ENCODE peak calls at places on chromosomes 13 and 19, in eight cellular contexts. K is lower lobe of right lung; I is fibroblast of lung; A is mammary epithelial cell; V is tibial nerve; B is psoas muscle; X is effector memory CD4-positive, alpha-beta T cell; W is neural progenitor cell. F is an unnamed sample.

GRCh38 chr13:102132896-102133295 is 269.0 kb downstream of the FGF14 start:
- DNase-seq in K (no peak), A (no peak), B (no peak), W (no peak), X (no peak), V (no peak), I (no peak), F (no peak)

GRCh38 chr19:30522359-30522758 is 150.2 kb downstream of the ZNF536 start:
- DNase-seq in K (no peak), B (no peak), V (no peak), W (no peak), X (no peak), I (no peak), A (no peak), F (no peak)

GRCh38 chr19:3760871-3761361 is 576 bp downstream of the APBA3 start:
- DNase-seq in W (no peak), A (no peak), B (no peak), K (no peak), X (peak; percentile 7), V (no peak), I (peak; percentile 6), F (peak; percentile 52)

GRCh38 chr19:18000480-18000980 is 7.4 kb upstream of the ARRDC2 start:
- DNase-seq in W (peak; percentile 29), X (no peak), B (no peak), A (no peak), I (no peak), K (no peak), V (no peak), F (no peak)

GRCh38 chr19:2811735-2812413 is 7.8 kb upstream of the ZNF554 start:
- DNase-seq in X (no peak), K (no peak), B (no peak), V (no peak), A (no peak), I (no peak), W (no peak), F (no peak)

GRCh38 chr13:35594096-35594495 is 117.6 kb upstream of the MAB21L1 start:
- DNase-seq in A (no peak), W (no peak), K (no peak), B (no peak), X (no peak), V (no peak), I (no peak), F (no peak)

GRCh38 chr19:18340990-18341868 is 831 bp downstream of the PGPEP1 start:
- DNase-seq in A (no peak), B (peak; percentile 69), V (peak; percentile 21), K (peak; percentile 73), X (peak; percentile 40), I (peak; percentile 48), W (peak; percentile 39), F (peak; percentile 43)

GRCh38 chr13:78650725-78651083 is 8.3 kb downstream of the OBI1 start:
- DNase-seq in I (no peak), A (no peak), B (no peak), V (no peak), K (no peak), X (no peak), W (no peak), F (no peak)

GRCh38 chr19:1501200-1501595 is 10.2 kb downstream of the REEP6 start:
- DNase-seq in K (no peak), A (no peak), I (no peak), B (no peak), X (no peak), V (no peak), W (no peak), F (no peak)

GRCh38 chr19:37362733-37363132 is 8.2 kb upstream of the ZNF527 start:
- DNase-seq in V (no peak), A (no peak), B (no peak), W (peak; percentile 48), K (no peak), X (no peak), I (no peak), F (no peak)

GRCh38 chr19:46732966-46733692 is 12.7 kb upstream of the FKRP start:
- DNase-seq in I (peak; percentile 78), K (peak; percentile 79), X (no peak), W (no peak), V (no peak), A (no peak), B (no peak), F (no peak)

GRCh38 chr13:65540064-65540635 is 1690.0 kb downstream of the PCDH9 start:
- DNase-seq in K (no peak), I (peak; percentile 23), W (no peak), V (no peak), B (no peak), X (no peak), A (no peak), F (no peak)

GRCh38 chr19:9667898-9668297 is 7.0 kb downstream of the ZNF562 start:
- DNase-seq in X (no peak), I (no peak), K (no peak), B (no peak), V (no peak), W (no peak), A (no peak), F (no peak)

GRCh38 chr19:34428549-34429285 is 536 bp downstream of the UBA2 start:
- DNase-seq in X (no peak), K (peak; percentile 59), W (peak; percentile 61), V (no peak), B (peak; percentile 52), A (peak; percentile 57), I (peak; percentile 40), F (peak; percentile 65)

GRCh38 chr19:3665681-3666544 is 34.4 kb downstream of the PIP5K1C start:
- DNase-seq in X (peak; percentile 67), A (peak; percentile 14), I (no peak), W (peak; percentile 66), V (peak; percentile 42), B (peak; percentile 71), K (peak; percentile 76), F (peak; percentile 64)

GRCh38 chr19:44740351-44740824 is 8.1 kb upstream of the BCL3 start:
- DNase-seq in A (no peak), B (no peak), K (no peak), X (no peak), I (no peak), W (no peak), V (no peak), F (no peak)

GRCh38 chr13:26022538-26023292 is 29.1 kb downstream of the SHISA2 start:
- DNase-seq in B (peak; percentile 86), K (peak; percentile 81), X (no peak), W (no peak), I (peak; percentile 73), A (peak; percentile 74), V (no peak), F (no peak)

GRCh38 chr19:16180611-16181010 is 4.6 kb upstream of the FAM32A start:
- DNase-seq in K (no peak), X (no peak), B (no peak), I (peak; percentile 84), V (no peak), A (peak; percentile 46), W (peak; percentile 51), F (no peak)

GRCh38 chr13:41053384-41053826 is 7.9 kb upstream of the WBP4 start:
- DNase-seq in B (no peak), I (no peak), W (no peak), X (no peak), A (peak; percentile 20), K (no peak), V (no peak), F (no peak)

DNA sequence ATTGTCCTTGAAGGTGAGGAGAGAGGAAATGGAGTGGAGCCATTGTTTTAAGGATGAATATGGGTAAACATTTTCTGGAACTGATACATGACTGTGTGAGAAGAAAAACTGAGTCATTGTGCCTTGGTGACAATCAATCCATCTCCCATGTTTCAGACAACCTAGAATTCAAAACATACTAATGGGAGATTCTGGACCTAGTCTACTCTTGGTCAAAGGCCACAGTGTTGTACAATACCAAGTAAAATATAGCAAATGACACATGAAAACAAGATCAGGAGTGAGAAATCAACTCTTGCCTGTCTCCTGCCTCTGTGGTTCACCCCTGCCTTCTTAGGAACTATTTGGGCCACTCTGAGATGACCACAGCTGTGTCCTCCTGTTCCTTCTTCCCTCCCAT is 13.1 kb downstream of the CEBPA start:
- DNase-seq in V (no peak), I (no peak), W (no peak), K (no peak), B (no peak), A (no peak), X (no peak), F (no peak)
- H3K4me1 ChIP-seq in V (peaks cover 5% of the 10 kb centered on the region), I (peaks cover 2% of the 10 kb centered on the region), W (peaks cover 17% of the 10 kb centered on the region), K (peaks cover 80% of the 10 kb centered on the region), B (peaks cover 18% of the 10 kb centered on the region), A (peaks cover 34% of the 10 kb centered on the region), X (peaks cover 3% of the 10 kb centered on the region), F (peaks cover 10% of the 10 kb centered on the region)

DNA sequence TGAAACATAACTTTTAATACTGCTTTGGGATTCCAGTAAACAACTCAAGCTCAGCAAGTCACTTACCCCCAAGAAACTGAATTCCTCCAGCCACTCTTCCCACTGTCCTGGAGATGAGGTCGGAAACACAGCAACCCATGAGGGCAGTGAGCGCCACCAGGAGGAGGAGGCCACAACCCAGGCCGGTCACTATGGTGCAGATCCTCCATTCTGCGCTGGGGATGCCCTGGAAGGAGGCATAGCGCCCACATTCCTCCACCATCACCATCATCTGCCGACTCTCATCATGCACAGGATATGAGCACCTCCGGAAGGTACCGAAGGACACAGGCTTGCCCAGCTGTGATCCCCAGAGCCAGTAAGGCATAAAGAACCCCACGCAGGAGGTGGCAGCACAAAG is 2.2 kb downstream of the LHFPL6 start:
- DNase-seq in X (no peak), W (peak; percentile 62), B (peak; percentile 21), I (no peak), A (no peak), K (no peak), V (peak; percentile 38), F (no peak)
- H3K4me3 ChIP-seq in X (no peak overlapping the region), W (no peak overlapping the region), B (peak overlapping the region; percentile 85), I (peak overlapping the region; percentile 85), A (no peak overlapping the region), K (peak overlapping the region; percentile 88), V (peak overlapping the region; percentile 54), F (no peak overlapping the region)

GRCh38 chr19:41889896-41890295 is 6.9 kb downstream of the ARHGEF1 start:
- DNase-seq in V (no peak), K (no peak), B (no peak), I (no peak), A (no peak), W (no peak), X (no peak), F (no peak)

GRCh38 chr19:41888926-41889325 is 5.9 kb downstream of the ARHGEF1 start:
- DNase-seq in I (no peak), B (no peak), A (no peak), W (no peak), V (no peak), K (peak; percentile 55), X (no peak), F (no peak)

GRCh38 chr19:41894350-41894749 is 11.4 kb downstream of the ARHGEF1 start:
- DNase-seq in X (no peak), B (no peak), V (no peak), A (no peak), I (no peak), W (no peak), K (no peak), F (no peak)

GRCh38 chr19:41893899-41894298 is 10.9 kb downstream of the ARHGEF1 start:
- DNase-seq in W (peak; percentile 38), B (no peak), I (no peak), A (no peak), X (no peak), V (no peak), K (no peak), F (peak; percentile 53)

GRCh38 chr19:41892173-41892902 is 9.4 kb downstream of the ARHGEF1 start:
- DNase-seq in W (no peak), A (no peak), X (no peak), B (no peak), I (no peak), K (no peak), V (no peak), F (no peak)
- H3K4me1 ChIP-seq in W (no peaks in the 10 kb centered on the region), A (peaks cover 16% of the 10 kb centered on the region), X (peaks cover 57% of the 10 kb centered on the region), B (no peaks in the 10 kb centered on the region), I (peaks cover under 1% of the 10 kb centered on the region), K (peaks cover 26% of the 10 kb centered on the region), V (no peaks in the 10 kb centered on the region), F (peaks cover 88% of the 10 kb centered on the region)

GRCh38 chr13:19961484-19961883 is 3.0 kb downstream of the ZMYM2 start:
- DNase-seq in K (no peak), A (no peak), V (no peak), I (no peak), X (no peak), B (no peak), W (no peak), F (no peak)
- H3K4me3 ChIP-seq in K (no peak overlapping the region), A (no peak overlapping the region), V (no peak overlapping the region), I (peak overlapping the region; percentile 90), X (no peak overlapping the region), B (peak overlapping the region; percentile 92), W (peak overlapping the region; percentile 94), F (peak overlapping the region; percentile 91)